ENCODE peak calls at places on chromosomes 13 and 19, in six cellular contexts. R is PC-3, F is GM23248, P is neural progenitor cell, E is SK-N-SH, H is HCT116. L is an unnamed sample.

GRCh38 chr19:35146746-35147466 is 3.9 kb downstream of the FXYD7 start:
- DNase-seq in R (no peak), F (no peak), P (no peak), E (no peak), H (no peak), L (no peak)

GRCh38 chr13:32594339-32594738 is 8.1 kb downstream of the PDS5B start:
- DNase-seq in R (peak; percentile 52), F (peak; percentile 44), P (no peak), E (no peak), H (no peak), L (no peak)

GRCh38 chr13:95275322-95276118 is 25.7 kb downstream of the ABCC4 start:
- DNase-seq in R (peak; percentile 12), F (no peak), P (no peak), E (no peak), H (no peak), L (no peak)

GRCh38 chr19:6868341-6868740 is 19.0 kb upstream of the ADGRE1 start:
- DNase-seq in R (no peak), F (no peak), P (no peak), E (no peak), H (no peak), L (no peak)

GRCh38 chr13:114022876-114023275 is 49.0 kb upstream of the C13orf46 start:
- DNase-seq in R (no peak), F (no peak), P (no peak), E (no peak), H (no peak), L (no peak)

GRCh38 chr13:47420568-47420967 is 523.7 kb upstream of the HTR2A start:
- DNase-seq in R (peak; percentile 72), F (peak; percentile 51), P (no peak), E (no peak), H (no peak), L (no peak)

GRCh38 chr19:57302020-57302465 is 18.2 kb upstream of the ZNF543 start:
- DNase-seq in R (peak; percentile 94), F (peak; percentile 98), P (no peak), E (no peak), H (no peak), L (no peak)

GRCh38 chr19:40365613-40366401 is 17.3 kb downstream of the PLD3 start:
- DNase-seq in R (peak; percentile 65), F (peak; percentile 16), P (peak; percentile 91), E (peak; percentile 99), H (no peak), L (peak; percentile 66)

GRCh38 chr13:79679334-79679733 is 198.4 kb downstream of the NDFIP2 start:
- DNase-seq in R (peak; percentile 76), F (peak; percentile 81), P (peak; percentile 87), E (peak; percentile 12), H (peak; percentile 56), L (peak; percentile 62)

GRCh38 chr13:106882222-106882621 is 314.3 kb upstream of the ARGLU1 start:
- DNase-seq in R (no peak), F (no peak), P (peak; percentile 89), E (no peak), H (no peak), L (no peak)

GRCh38 chr19:33797821-33798633 is 1.4 kb downstream of the KCTD15 start:
- DNase-seq in R (no peak), F (peak; percentile 54), P (peak; percentile 88), E (peak; percentile 82), H (no peak), L (no peak)

GRCh38 chr19:1214299-1214861 is 8.8 kb downstream of the STK11 start:
- DNase-seq in R (no peak), F (no peak), P (no peak), E (no peak), H (no peak), L (no peak)

GRCh38 chr13:89925107-89925506 is 1422.4 kb upstream of the MIR17HG start:
- DNase-seq in R (peak; percentile 53), F (peak; percentile 42), P (peak; percentile 57), E (peak; percentile 37), H (peak; percentile 10), L (no peak)

GRCh38 chr13:38166121-38166520 is 183.5 kb upstream of the UFM1 start:
- DNase-seq in R (no peak), F (peak; percentile 17), P (no peak), E (no peak), H (no peak), L (no peak)

GRCh38 chr13:99426426-99426825 is 74.8 kb upstream of the TM9SF2 start:
- DNase-seq in R (no peak), F (peak; percentile 12), P (no peak), E (no peak), H (no peak), L (no peak)
- TF ChIP-seq EZH2phosphoT487 in R (no peak), F (no peak), P (no peak), E (no peak), H (no peak), L (peak; percentile 43)

DNA sequence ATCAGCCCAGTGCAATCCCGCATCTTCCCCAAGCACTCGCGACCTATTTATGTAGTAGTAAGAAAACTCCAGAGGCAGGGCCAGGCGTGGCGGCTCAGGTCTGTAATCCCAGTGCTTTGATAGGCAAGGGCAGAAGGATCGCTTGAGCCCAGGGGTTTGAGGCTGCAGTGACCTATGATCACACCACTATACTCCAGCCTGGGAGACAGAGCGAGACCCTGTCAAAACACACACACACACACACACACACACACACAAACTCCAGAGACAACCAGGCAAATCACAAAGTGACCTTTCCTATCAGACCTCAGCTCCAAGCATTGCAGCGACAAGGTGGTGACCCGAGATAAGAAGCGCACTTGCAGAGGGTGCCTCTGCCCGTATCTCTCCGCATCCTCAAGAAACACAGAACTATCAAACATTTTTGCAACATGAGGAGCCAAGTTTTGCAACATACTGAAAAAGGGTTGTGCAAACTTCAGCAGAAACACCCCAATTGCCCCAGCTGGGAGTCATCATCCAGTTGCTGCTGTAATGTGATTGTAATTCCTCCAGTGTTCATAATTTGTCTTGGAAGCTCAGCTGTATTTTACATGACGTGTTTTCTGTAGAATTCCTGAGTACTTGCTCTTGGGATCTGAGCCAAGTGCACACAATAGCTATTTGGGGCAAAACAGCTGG is 8.7 kb upstream of the KLF2 start:
- DNase-seq in R (peak; percentile 44), F (peak; percentile 98), P (no peak), E (no peak), H (no peak), L (no peak)
- H3K9ac ChIP-seq in R (no peak overlapping the region), F (no peak overlapping the region), P (no peak overlapping the region), E (no peak overlapping the region), H (no peak overlapping the region), L (no peak overlapping the region)

GRCh38 chr13:84315527-84315926 is 433.3 kb upstream of the SLITRK1 start:
- DNase-seq in R (no peak), F (no peak), P (peak; percentile 48), E (no peak), H (no peak), L (no peak)
- TF ChIP-seq EZH2phosphoT487 in R (no peak), F (no peak), P (no peak), E (no peak), H (no peak), L (no peak)

DNA sequence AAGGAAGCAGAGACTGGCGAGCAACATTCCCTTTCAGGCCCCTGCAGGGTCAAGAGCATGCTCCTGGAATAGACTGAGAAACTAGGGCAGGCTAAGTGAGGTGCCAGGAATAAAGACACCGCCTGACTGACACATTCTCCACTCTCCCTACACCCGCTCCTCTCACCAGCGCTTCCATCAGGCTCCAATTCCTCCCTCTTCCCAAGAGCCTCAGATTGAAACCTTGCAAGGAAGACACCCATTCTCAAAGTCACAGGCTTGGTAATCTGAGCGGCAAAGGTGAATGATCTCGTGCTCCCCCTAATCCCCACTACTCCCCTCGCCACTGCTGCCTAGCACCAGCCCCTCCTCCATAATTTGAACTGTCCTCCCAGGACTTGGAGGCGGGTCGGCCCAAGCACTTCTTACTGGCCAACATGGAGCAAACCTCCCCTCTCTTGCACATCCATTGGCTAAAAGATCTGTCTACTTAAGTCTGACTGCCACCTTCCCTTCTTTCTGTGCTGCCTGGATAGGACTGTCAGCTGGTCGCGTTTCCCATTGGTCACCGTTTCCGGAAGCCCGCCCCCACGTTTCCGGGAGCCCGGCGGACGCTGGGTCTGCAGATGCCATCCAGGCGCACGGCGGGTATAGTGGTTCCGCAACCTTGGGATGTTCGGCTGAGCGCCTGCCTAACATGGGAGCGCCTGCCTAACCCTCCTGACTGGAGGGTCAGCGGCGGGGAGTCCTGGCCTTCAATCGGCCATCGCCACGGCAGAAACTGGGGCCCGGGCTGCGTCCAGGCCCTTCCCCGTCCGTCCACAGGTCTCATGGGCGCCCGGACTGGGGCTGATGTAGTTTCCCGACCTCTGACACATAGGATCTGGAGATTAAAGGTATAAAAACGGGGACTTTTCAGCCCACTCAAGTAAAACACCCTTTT is 33.6 kb downstream of the ZNF383 start:
- DNase-seq in R (peak; percentile 16), F (peak; percentile 98), P (no peak), E (peak; percentile 92), H (no peak), L (no peak)
- H3K9ac ChIP-seq in R (no peak overlapping the region), F (peak overlapping the region; percentile 83), P (no peak overlapping the region), E (peak overlapping the region; percentile 59), H (no peak overlapping the region), L (no peak overlapping the region)

GRCh38 chr13:41130356-41130755 is 2.2 kb downstream of the KBTBD6 start:
- DNase-seq in R (no peak), F (peak; percentile 58), P (no peak), E (no peak), H (no peak), L (no peak)
- TF ChIP-seq EZH2phosphoT487 in R (no peak), F (no peak), P (no peak), E (no peak), H (no peak), L (no peak)

GRCh38 chr19:3687774-3688706 is 12.2 kb downstream of the PIP5K1C start:
- DNase-seq in R (no peak), F (no peak), P (peak; percentile 47), E (no peak), H (no peak), L (peak; percentile 91)
- H3K9ac ChIP-seq in R (no peak overlapping the region), F (no peak overlapping the region), P (no peak overlapping the region), E (no peak overlapping the region), H (no peak overlapping the region), L (peak overlapping the region; percentile 60)

GRCh38 chr19:14507704-14508246 is 10.4 kb downstream of the DNAJB1 start:
- DNase-seq in R (peak; percentile 97), F (peak; percentile 82), P (no peak), E (no peak), H (no peak), L (no peak)
- TF ChIP-seq EZH2phosphoT487 in R (no peak), F (no peak), P (no peak), E (no peak), H (no peak), L (no peak)

GRCh38 chr19:55553217-55554182 is 8.2 kb upstream of the SBK3 start:
- DNase-seq in R (peak; percentile 31), F (peak; percentile 28), P (no peak), E (no peak), H (no peak), L (no peak)

GRCh38 chr19:55552620-55553019 is 7.3 kb upstream of the SBK3 start:
- DNase-seq in R (no peak), F (peak; percentile 76), P (no peak), E (no peak), H (no peak), L (peak; percentile 35)

GRCh38 chr19:55552206-55552605 is 6.9 kb upstream of the SBK3 start:
- DNase-seq in R (no peak), F (no peak), P (no peak), E (no peak), H (no peak), L (no peak)

GRCh38 chr19:55549500-55550320 is 4.4 kb upstream of the SBK3 start:
- DNase-seq in R (peak; percentile 81), F (peak; percentile 91), P (peak; percentile 88), E (no peak), H (peak; percentile 34), L (no peak)

DNA sequence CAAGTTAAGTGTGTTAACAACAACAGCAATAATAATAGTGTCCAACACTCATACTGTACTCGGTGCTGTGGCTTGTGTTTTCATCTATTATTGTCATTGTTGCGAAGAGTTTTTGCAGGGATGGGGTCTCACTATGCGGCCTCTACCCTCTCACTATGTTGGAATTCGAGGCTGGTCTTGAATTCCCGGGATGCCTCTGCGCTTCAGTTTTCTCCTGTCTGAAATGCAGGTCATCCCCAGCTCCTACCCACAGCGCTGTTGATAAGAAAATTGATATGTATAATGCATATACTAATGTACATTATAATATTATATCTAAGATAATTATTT is 4.9 kb upstream of the SBK3 start:
- DNase-seq in R (no peak), F (no peak), P (no peak), E (no peak), H (no peak), L (no peak)
- H3K9ac ChIP-seq in R (peak overlapping the region; percentile 55), F (peak overlapping the region; percentile 74), P (no peak overlapping the region), E (peak overlapping the region; percentile 63), H (peak overlapping the region; percentile 67), L (no peak overlapping the region)